ENCODE peak calls at places on chromosomes 1 and 21, in five cellular contexts. One of them, this sample, is unnamed.

GRCh38 chr1:19087737-19088594 is 122.1 kb downstream of the UBR4 start:
- DNase-seq in RWPE2: no peak
- DNase-seq in stimulated activated CD4-positive, alpha-beta T cell treated with anti-CD3 and anti-CD28 coated beads, Interleukin-2, amount 100 ng/mL, for 48 hours: no peak
- DNase-seq in GM12892: no peak
- DNase-seq in EH: no peak
- DNase-seq in this sample: no peak

GRCh38 chr1:91929246-91929645 is 20.0 kb upstream of the BRDT start:
- DNase-seq in RWPE2: no peak
- DNase-seq in EH: peak
- DNase-seq in GM12892: no peak
- DNase-seq in stimulated activated CD4-positive, alpha-beta T cell treated with anti-CD3 and anti-CD28 coated beads, Interleukin-2, amount 100 ng/mL, for 48 hours: no peak
- DNase-seq in this sample: no peak

GRCh38 chr1:33188572-33189275 is 6.9 kb upstream of the TRIM62 start:
- DNase-seq in RWPE2: no peak
- DNase-seq in stimulated activated CD4-positive, alpha-beta T cell treated with anti-CD3 and anti-CD28 coated beads, Interleukin-2, amount 100 ng/mL, for 48 hours: no peak
- DNase-seq in EH: peak
- DNase-seq in GM12892: no peak
- DNase-seq in this sample: no peak

GRCh38 chr1:209368864-209369598 is 214.5 kb upstream of the CAMK1G start:
- DNase-seq in GM12892: no peak
- DNase-seq in stimulated activated CD4-positive, alpha-beta T cell treated with anti-CD3 and anti-CD28 coated beads, Interleukin-2, amount 100 ng/mL, for 48 hours: no peak
- DNase-seq in EH: peak
- DNase-seq in RWPE2: peak
- DNase-seq in this sample: no peak

GRCh38 chr21:17050646-17051045 is 462.2 kb upstream of the CXADR start:
- DNase-seq in EH: no peak
- DNase-seq in stimulated activated CD4-positive, alpha-beta T cell treated with anti-CD3 and anti-CD28 coated beads, Interleukin-2, amount 100 ng/mL, for 48 hours: no peak
- DNase-seq in GM12892: no peak
- DNase-seq in RWPE2: no peak
- DNase-seq in this sample: no peak

GRCh38 chr1:221669441-221669840 is 72.4 kb downstream of the DUSP10 start:
- DNase-seq in stimulated activated CD4-positive, alpha-beta T cell treated with anti-CD3 and anti-CD28 coated beads, Interleukin-2, amount 100 ng/mL, for 48 hours: no peak
- DNase-seq in RWPE2: no peak
- DNase-seq in EH: no peak
- DNase-seq in GM12892: no peak
- DNase-seq in this sample: no peak

GRCh38 chr1:18999287-18999852 is 42.9 kb upstream of the IFFO2 start:
- DNase-seq in GM12892: no peak
- DNase-seq in stimulated activated CD4-positive, alpha-beta T cell treated with anti-CD3 and anti-CD28 coated beads, Interleukin-2, amount 100 ng/mL, for 48 hours: no peak
- DNase-seq in RWPE2: no peak
- DNase-seq in EH: peak
- DNase-seq in this sample: no peak

GRCh38 chr1:197775282-197776262 is at the start of gene DENND1B:
- DNase-seq in EH: peak
- DNase-seq in RWPE2: no peak
- DNase-seq in GM12892: peak
- DNase-seq in stimulated activated CD4-positive, alpha-beta T cell treated with anti-CD3 and anti-CD28 coated beads, Interleukin-2, amount 100 ng/mL, for 48 hours: peak
- DNase-seq in this sample: peak

GRCh38 chr1:149917590-149918144 is at the start of gene SV2A:
- DNase-seq in stimulated activated CD4-positive, alpha-beta T cell treated with anti-CD3 and anti-CD28 coated beads, Interleukin-2, amount 100 ng/mL, for 48 hours: no peak
- DNase-seq in GM12892: no peak
- DNase-seq in EH: peak
- DNase-seq in RWPE2: no peak
- DNase-seq in this sample: no peak

GRCh38 chr1:207811920-207812720 is 60.3 kb downstream of the CD46 start:
- DNase-seq in EH: peak
- DNase-seq in stimulated activated CD4-positive, alpha-beta T cell treated with anti-CD3 and anti-CD28 coated beads, Interleukin-2, amount 100 ng/mL, for 48 hours: no peak
- DNase-seq in RWPE2: no peak
- DNase-seq in GM12892: no peak
- DNase-seq in this sample: no peak

GRCh38 chr1:9273177-9273576 is 19.5 kb upstream of the SPSB1 start:
- DNase-seq in RWPE2: no peak
- DNase-seq in GM12892: no peak
- DNase-seq in stimulated activated CD4-positive, alpha-beta T cell treated with anti-CD3 and anti-CD28 coated beads, Interleukin-2, amount 100 ng/mL, for 48 hours: no peak
- DNase-seq in EH: no peak
- DNase-seq in this sample: no peak

GRCh38 chr1:38273405-38273804 is 226.8 kb upstream of the POU3F1 start:
- DNase-seq in GM12892: no peak
- DNase-seq in stimulated activated CD4-positive, alpha-beta T cell treated with anti-CD3 and anti-CD28 coated beads, Interleukin-2, amount 100 ng/mL, for 48 hours: no peak
- DNase-seq in RWPE2: no peak
- DNase-seq in EH: no peak
- DNase-seq in this sample: no peak

GRCh38 chr1:93749487-93749886 is 67.8 kb upstream of the BCAR3 start:
- DNase-seq in RWPE2: no peak
- DNase-seq in stimulated activated CD4-positive, alpha-beta T cell treated with anti-CD3 and anti-CD28 coated beads, Interleukin-2, amount 100 ng/mL, for 48 hours: no peak
- DNase-seq in GM12892: no peak
- DNase-seq in EH: no peak
- DNase-seq in this sample: no peak

GRCh38 chr1:233655433-233655844 is 41.5 kb downstream of the KCNK1 start:
- DNase-seq in EH: no peak
- DNase-seq in stimulated activated CD4-positive, alpha-beta T cell treated with anti-CD3 and anti-CD28 coated beads, Interleukin-2, amount 100 ng/mL, for 48 hours: no peak
- DNase-seq in GM12892: no peak
- DNase-seq in RWPE2: no peak
- DNase-seq in this sample: no peak

GRCh38 chr1:202005958-202006357 is 4.4 kb upstream of the ELF3 start:
- DNase-seq in RWPE2: no peak
- DNase-seq in EH: peak
- DNase-seq in stimulated activated CD4-positive, alpha-beta T cell treated with anti-CD3 and anti-CD28 coated beads, Interleukin-2, amount 100 ng/mL, for 48 hours: no peak
- DNase-seq in GM12892: no peak
- DNase-seq in this sample: no peak

GRCh38 chr21:35426484-35426883 is 377.4 kb upstream of the RUNX1 start:
- DNase-seq in GM12892: no peak
- DNase-seq in stimulated activated CD4-positive, alpha-beta T cell treated with anti-CD3 and anti-CD28 coated beads, Interleukin-2, amount 100 ng/mL, for 48 hours: no peak
- DNase-seq in RWPE2: no peak
- DNase-seq in EH: no peak
- DNase-seq in this sample: no peak

GRCh38 chr1:41618066-41618825 is 133.8 kb upstream of the EDN2 start:
- DNase-seq in stimulated activated CD4-positive, alpha-beta T cell treated with anti-CD3 and anti-CD28 coated beads, Interleukin-2, amount 100 ng/mL, for 48 hours: no peak
- DNase-seq in GM12892: no peak
- DNase-seq in RWPE2: peak
- DNase-seq in EH: peak
- DNase-seq in this sample: no peak

GRCh38 chr1:169727307-169727706 is 6.6 kb downstream of the SELE start:
- DNase-seq in stimulated activated CD4-positive, alpha-beta T cell treated with anti-CD3 and anti-CD28 coated beads, Interleukin-2, amount 100 ng/mL, for 48 hours: no peak
- DNase-seq in RWPE2: no peak
- DNase-seq in GM12892: no peak
- DNase-seq in EH: no peak
- DNase-seq in this sample: no peak

GRCh38 chr1:19894218-19894617 is 12.0 kb downstream of the OTUD3 start:
- DNase-seq in GM12892: no peak
- DNase-seq in EH: no peak
- DNase-seq in stimulated activated CD4-positive, alpha-beta T cell treated with anti-CD3 and anti-CD28 coated beads, Interleukin-2, amount 100 ng/mL, for 48 hours: no peak
- DNase-seq in RWPE2: no peak
- DNase-seq in this sample: no peak

GRCh38 chr21:44271558-44271957 is 9.9 kb upstream of the DNMT3L start:
- DNase-seq in GM12892: no peak
- DNase-seq in stimulated activated CD4-positive, alpha-beta T cell treated with anti-CD3 and anti-CD28 coated beads, Interleukin-2, amount 100 ng/mL, for 48 hours: no peak
- DNase-seq in RWPE2: no peak
- DNase-seq in EH: no peak
- DNase-seq in this sample: no peak

GRCh38 chr1:48105167-48105566 is 108.0 kb upstream of the TRABD2B start:
- DNase-seq in RWPE2: no peak
- DNase-seq in stimulated activated CD4-positive, alpha-beta T cell treated with anti-CD3 and anti-CD28 coated beads, Interleukin-2, amount 100 ng/mL, for 48 hours: no peak
- DNase-seq in EH: no peak
- DNase-seq in GM12892: no peak
- DNase-seq in this sample: no peak

GRCh38 chr21:42638266-42638863 is 15.1 kb upstream of the PDE9A start:
- DNase-seq in RWPE2: no peak
- DNase-seq in stimulated activated CD4-positive, alpha-beta T cell treated with anti-CD3 and anti-CD28 coated beads, Interleukin-2, amount 100 ng/mL, for 48 hours: no peak
- DNase-seq in EH: no peak
- DNase-seq in GM12892: no peak
- DNase-seq in this sample: no peak

GRCh38 chr1:31666290-31666963 is 21.8 kb upstream of the PEF1 start:
- DNase-seq in GM12892: no peak
- DNase-seq in EH: peak
- DNase-seq in RWPE2: peak
- DNase-seq in stimulated activated CD4-positive, alpha-beta T cell treated with anti-CD3 and anti-CD28 coated beads, Interleukin-2, amount 100 ng/mL, for 48 hours: no peak
- DNase-seq in this sample: no peak

GRCh38 chr21:42703173-42703908 is 49.9 kb downstream of the PDE9A start:
- DNase-seq in EH: no peak
- DNase-seq in stimulated activated CD4-positive, alpha-beta T cell treated with anti-CD3 and anti-CD28 coated beads, Interleukin-2, amount 100 ng/mL, for 48 hours: no peak
- DNase-seq in RWPE2: no peak
- DNase-seq in GM12892: no peak
- DNase-seq in this sample: no peak

This sample was measured in CMK.